ENCODE peak calls at places on chromosomes 11 and 22, in five cellular contexts. B is K562, E is H1, K is A549, V is IMR-90. X is an unnamed sample.

GRCh38 chr11:117597083-117597482 is 199.9 kb downstream of the DSCAML1 start:
- DNase-seq in B (peak; percentile 54), E (peak; percentile 85), K (peak; percentile 38), V (peak; percentile 32), X (peak; percentile 21)

GRCh38 chr11:40129276-40129675 is 1330.2 kb downstream of the LRRC4C start:
- DNase-seq in B (no peak), E (no peak), K (peak; percentile 9), V (no peak), X (no peak)

GRCh38 chr22:31944700-31945477 is 554 bp downstream of the YWHAH start:
- DNase-seq in B (peak; percentile 77), E (peak; percentile 71), K (no peak), V (no peak), X (no peak)

GRCh38 chr11:19079643-19080440 is 19.3 kb upstream of the MRGPRX2 start:
- DNase-seq in B (no peak), E (no peak), K (peak; percentile 19), V (peak; percentile 68), X (no peak)

GRCh38 chr22:37905534-37906363 is at the start of gene MICALL1:
- DNase-seq in B (peak; percentile 88), E (peak; percentile 84), K (peak; percentile 64), V (peak; percentile 67), X (no peak)

GRCh38 chr11:7467652-7468051 is 17.7 kb upstream of the OLFML1 start:
- DNase-seq in B (no peak), E (no peak), K (no peak), V (no peak), X (no peak)

GRCh38 chr11:86672007-86672621 is at the start of gene ME3:
- DNase-seq in B (no peak), E (peak; percentile 76), K (peak; percentile 76), V (peak; percentile 44), X (no peak)

GRCh38 chr22:21726650-21727049 is 8.9 kb downstream of the YPEL1 start:
- DNase-seq in B (peak; percentile 83), E (peak; percentile 74), K (peak; percentile 48), V (no peak), X (peak; percentile 57)

GRCh38 chr11:118109231-118109630 is 22.5 kb upstream of the SMIM35 start:
- DNase-seq in B (no peak), E (no peak), K (no peak), V (peak; percentile 4), X (no peak)

GRCh38 chr11:83721286-83721685 is 435.1 kb upstream of the CCDC90B start:
- DNase-seq in B (no peak), E (no peak), K (no peak), V (peak; percentile 8), X (no peak)

GRCh38 chr11:119684361-119685072 is 44.5 kb downstream of the NECTIN1 start:
- DNase-seq in B (peak; percentile 31), E (no peak), K (peak; percentile 10), V (peak; percentile 75), X (peak; percentile 46)

GRCh38 chr11:104946907-104947306 is 21.5 kb downstream of the CASP4 start:
- DNase-seq in B (peak; percentile 8), E (no peak), K (peak; percentile 45), V (peak; percentile 59), X (peak; percentile 78)

GRCh38 chr11:64879226-64879900 is 942 bp upstream of the EHD1 start:
- DNase-seq in B (no peak), E (no peak), K (no peak), V (no peak), X (no peak)

GRCh38 chr11:126333142-126333541 is 22.3 kb upstream of the ST3GAL4 start:
- DNase-seq in B (no peak), E (no peak), K (no peak), V (no peak), X (no peak)

GRCh38 chr22:42346722-42347121 is 76.3 kb upstream of the TCF20 start:
- DNase-seq in B (no peak), E (no peak), K (no peak), V (no peak), X (no peak)

GRCh38 chr11:1260620-1261019 is 37.8 kb downstream of the MUC5B start:
- DNase-seq in B (no peak), E (no peak), K (no peak), V (no peak), X (no peak)

GRCh38 chr11:61028135-61028729 is 56.8 kb downstream of the CD6 start:
- DNase-seq in B (no peak), E (no peak), K (no peak), V (no peak), X (no peak)

GRCh38 chr11:120340529-120340928 is 4.3 kb downstream of the ARHGEF12 start:
- DNase-seq in B (no peak), E (no peak), K (no peak), V (peak; percentile 49), X (no peak)

GRCh38 chr11:134332782-134333181 is 994 bp downstream of the GLB1L2 start:
- DNase-seq in B (no peak), E (no peak), K (no peak), V (no peak), X (no peak)

GRCh38 chr11:76233936-76234703 is 27.8 kb upstream of the WNT11 start:
- DNase-seq in B (peak; percentile 52), E (no peak), K (no peak), V (no peak), X (no peak)

GRCh38 chr22:22235564-22235963 is 9.0 kb upstream of the VPREB1 start:
- DNase-seq in B (peak; percentile 85), E (peak; percentile 68), K (peak; percentile 27), V (no peak), X (no peak)

GRCh38 chr11:100957499-100957898 is 172.1 kb downstream of the PGR start:
- DNase-seq in B (no peak), E (no peak), K (no peak), V (no peak), X (no peak)

GRCh38 chr11:88594274-88594950 is 256.9 kb upstream of the CTSC start:
- DNase-seq in B (no peak), E (no peak), K (no peak), V (no peak), X (no peak)

DNA sequence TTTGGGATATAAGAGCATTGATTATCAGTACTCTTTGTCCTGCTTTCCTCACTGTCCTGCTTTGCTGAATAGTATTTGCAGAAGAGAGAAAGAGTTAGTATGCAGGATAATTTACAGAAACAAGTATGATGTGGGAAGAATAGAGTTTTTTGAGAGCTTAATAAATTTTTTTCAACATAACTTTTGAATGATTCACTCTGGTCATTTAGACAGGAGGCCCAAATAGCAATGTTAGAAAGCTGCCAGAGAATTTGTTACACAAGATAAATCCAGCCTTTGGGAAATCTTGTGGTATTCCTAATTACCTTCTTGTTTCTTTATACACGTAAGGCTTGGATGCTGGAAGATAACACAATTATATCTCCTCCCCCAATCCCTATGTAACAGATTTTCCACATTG is 484.6 kb downstream of the CNTN5 start:
- DNase-seq in B (no peak), E (no peak), K (no peak), V (peak; percentile 86), X (no peak)
- TF ChIP-seq MAFK in B (no peak), E (no peak), K (no peak), V (no peak), X (no peak)

DNA sequence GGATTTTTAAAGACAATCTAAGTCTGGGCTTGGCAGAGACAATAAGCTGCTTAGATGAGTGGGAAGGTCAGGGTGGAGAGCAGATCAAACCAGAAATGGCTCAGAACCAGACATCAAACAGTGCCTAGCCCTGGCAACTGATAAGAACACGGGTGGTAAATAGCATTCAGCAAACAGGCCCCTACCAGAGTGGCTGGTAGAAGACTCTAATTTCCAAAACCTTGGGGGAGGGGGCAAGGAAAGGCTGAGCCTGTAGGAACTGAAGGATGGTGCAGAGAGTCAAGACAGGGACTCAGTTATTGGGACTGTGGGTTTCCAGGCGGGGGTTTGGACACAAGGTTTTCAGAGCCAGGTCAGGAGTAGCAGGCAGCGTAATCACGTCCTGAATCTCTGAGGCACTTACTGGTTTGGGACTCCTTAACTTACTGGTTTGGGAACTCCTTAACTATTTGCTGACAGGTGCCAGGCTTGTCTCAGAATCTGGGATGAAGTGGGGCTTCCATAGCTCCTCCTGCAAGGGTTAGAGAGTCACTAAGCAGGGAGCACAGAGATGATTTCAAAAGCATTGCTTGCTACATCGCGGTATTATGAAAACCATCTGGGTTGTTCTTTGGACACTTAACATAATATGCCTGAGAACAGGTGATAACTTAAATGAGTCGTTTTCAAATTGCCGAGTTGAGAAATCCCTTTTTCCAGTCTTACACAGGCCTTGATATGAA is 5.7 kb upstream of the ABTB2 start:
- DNase-seq in B (no peak), E (no peak), K (no peak), V (no peak), X (peak; percentile 76)
- TF ChIP-seq MAFK in B (no peak), E (no peak), K (no peak), V (no peak), X (no peak)

GRCh38 chr11:35553021-35553420 is 27.6 kb upstream of the PAMR1 start:
- DNase-seq in B (no peak), E (no peak), K (no peak), V (peak; percentile 67), X (no peak)

GRCh38 chr11:35553831-35554230 is 28.4 kb upstream of the PAMR1 start:
- DNase-seq in B (no peak), E (no peak), K (peak; percentile 2), V (peak; percentile 99), X (no peak)

GRCh38 chr11:35558468-35558867 is 33.1 kb upstream of the PAMR1 start:
- DNase-seq in B (no peak), E (no peak), K (no peak), V (peak; percentile 81), X (no peak)

GRCh38 chr11:35554491-35555237 is 29.2 kb upstream of the PAMR1 start:
- DNase-seq in B (no peak), E (no peak), K (peak; percentile 8), V (peak; percentile 71), X (no peak)

DNA sequence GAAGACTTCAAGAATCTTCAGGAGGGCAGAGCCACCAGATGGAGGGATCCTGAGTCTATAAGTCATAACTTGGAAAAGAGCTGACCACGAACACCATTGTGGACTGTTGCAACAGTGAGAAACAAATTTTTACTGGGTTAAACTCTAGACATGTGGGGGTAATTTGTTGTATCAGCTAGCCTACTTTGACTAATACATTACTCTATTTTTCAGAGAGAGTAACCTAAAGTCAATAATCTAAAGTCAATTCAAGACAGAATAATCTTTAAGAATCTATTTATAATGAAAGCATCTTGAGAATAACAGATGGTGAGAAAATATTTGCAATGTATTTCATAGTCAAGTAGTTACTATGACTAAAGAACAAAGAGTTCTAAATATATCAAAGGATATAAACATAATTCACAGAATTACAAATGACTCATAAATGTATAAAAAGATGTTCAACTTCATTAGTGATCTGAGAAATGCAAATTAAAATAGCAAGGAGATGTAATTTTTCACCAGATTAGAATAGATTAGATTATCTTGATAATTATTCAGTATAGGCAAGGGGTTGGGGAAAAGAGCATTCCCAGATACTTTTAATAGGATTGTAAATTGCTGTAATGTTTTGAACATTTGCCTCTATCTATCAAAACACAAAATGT is 29.9 kb upstream of the PAMR1 start:
- DNase-seq in B (no peak), E (no peak), K (no peak), V (peak; percentile 66), X (no peak)
- TF ChIP-seq MAFK in B (no peak), E (no peak), K (no peak), V (no peak), X (no peak)

GRCh38 chr22:30245985-30246901 is at the start of gene LIF:
- DNase-seq in B (peak; percentile 60), E (peak; percentile 75), K (no peak), V (peak; percentile 86), X (no peak)

GRCh38 chr22:30241576-30242371 is 4.8 kb downstream of the LIF start:
- DNase-seq in B (no peak), E (no peak), K (no peak), V (peak; percentile 69), X (no peak)

GRCh38 chr22:30245181-30245984 is 1.2 kb downstream of the LIF start:
- DNase-seq in B (no peak), E (no peak), K (no peak), V (no peak), X (peak; percentile 35)

GRCh38 chr22:30240541-30241417 is 5.8 kb downstream of the LIF start:
- DNase-seq in B (no peak), E (no peak), K (no peak), V (peak; percentile 65), X (no peak)

GRCh38 chr22:30243671-30244465 is 2.7 kb downstream of the LIF start:
- DNase-seq in B (no peak), E (no peak), K (no peak), V (no peak), X (no peak)
- TF ChIP-seq MAFK in B (no peak), E (no peak), K (no peak), V (no peak), X (no peak)

X was measured in HepG2.